ENCODE peak calls at places on chromosomes 3 and 15, in nine cellular contexts. G, J, O, P, I, D, Y, U and H are unnamed samples.

GRCh38 chr3:141707741-141708203 is 30.3 kb upstream of the RNF7 start:
- DNase-seq in G (no peak), O (peak), D (no peak), P (no peak), I (peak), U (no peak), Y (no peak), J (no peak), H (no peak)

GRCh38 chr3:126310816-126311215 is 46.4 kb downstream of the KLF15 start:
- DNase-seq in I (no peak), D (no peak), U (no peak), J (no peak), G (no peak), Y (no peak), P (no peak), O (no peak), H (no peak)

GRCh38 chr3:140736863-140737460 is 59.1 kb downstream of the TRIM42 start:
- DNase-seq in J (no peak), D (peak), U (peak), G (no peak), P (peak), O (peak), I (peak), Y (no peak), H (no peak)

GRCh38 chr3:152745677-152746076 is 89.3 kb upstream of the P2RY1 start:
- DNase-seq in P (no peak), I (no peak), D (no peak), G (no peak), U (no peak), O (no peak), Y (no peak), J (no peak), H (no peak)

GRCh38 chr15:84600331-84600686 is 500 bp upstream of the ZSCAN2 start:
- DNase-seq in D (peak), I (no peak), J (peak), P (peak), O (peak), G (peak), Y (peak), U (peak), H (peak)

GRCh38 chr15:45234562-45235235 is 17.3 kb upstream of the SLC28A2 start:
- DNase-seq in Y (no peak), D (no peak), I (no peak), U (no peak), J (no peak), O (no peak), G (no peak), P (no peak), H (no peak)

GRCh38 chr3:178096955-178097354 is 439.3 kb upstream of the KCNMB2 start:
- DNase-seq in Y (no peak), P (no peak), I (no peak), U (no peak), G (no peak), O (no peak), D (no peak), J (no peak), H (no peak)

GRCh38 chr3:181838940-181839914 is 127.5 kb downstream of the SOX2 start:
- DNase-seq in I (no peak), J (no peak), G (no peak), D (no peak), U (no peak), P (no peak), O (no peak), Y (peak), H (no peak)

GRCh38 chr3:124434176-124434575 is 296.1 kb upstream of the UMPS start:
- DNase-seq in U (no peak), G (no peak), O (no peak), Y (no peak), D (no peak), P (peak), J (no peak), I (no peak), H (no peak)

GRCh38 chr3:69384379-69384778 is 1.5 kb downstream of the FRMD4B start:
- DNase-seq in Y (no peak), G (no peak), U (no peak), J (no peak), P (no peak), I (no peak), D (no peak), O (no peak), H (no peak)

GRCh38 chr3:36546196-36546595 is 165.9 kb downstream of the STAC start:
- DNase-seq in J (no peak), I (no peak), P (no peak), D (no peak), U (no peak), Y (no peak), G (no peak), O (peak), H (no peak)

GRCh38 chr3:45986303-45986982 is 9.2 kb downstream of the FYCO1 start:
- DNase-seq in J (no peak), Y (no peak), I (peak), D (no peak), O (peak), P (no peak), G (no peak), U (peak), H (no peak)

GRCh38 chr3:171320721-171321120 is 139.5 kb downstream of the TNIK start:
- DNase-seq in Y (no peak), O (peak), P (peak), J (no peak), I (no peak), U (no peak), G (peak), D (peak), H (no peak)

GRCh38 chr15:55348281-55348778 is 29.3 kb downstream of the PIGB start:
- DNase-seq in G (no peak), I (no peak), D (no peak), J (no peak), O (no peak), U (no peak), Y (no peak), P (no peak), H (no peak)

GRCh38 chr15:25883860-25884259 is 20.7 kb upstream of the ATP10A start:
- DNase-seq in D (no peak), U (no peak), G (no peak), Y (no peak), O (peak), I (peak), J (no peak), P (no peak), H (no peak)

GRCh38 chr3:122767690-122768372 is 25.8 kb downstream of the HSPBAP1 start:
- DNase-seq in Y (no peak), U (no peak), G (no peak), P (no peak), O (no peak), D (no peak), J (no peak), I (no peak), H (no peak)

GRCh38 chr3:134134240-134134639 is 104.5 kb upstream of the SLCO2A1 start:
- DNase-seq in G (no peak), D (no peak), P (no peak), U (no peak), J (no peak), O (no peak), I (no peak), Y (no peak), H (no peak)

GRCh38 chr3:79497447-79498111 is 270.2 kb downstream of the ROBO1 start:
- DNase-seq in J (no peak), O (peak), U (no peak), I (no peak), D (no peak), P (no peak), Y (peak), G (no peak), H (no peak)